ENCODE peak calls at places on chromosomes 3 and 15, in nine cellular contexts. Q is stomach; J is ACHN; L is NCI-H1105 treated with DMSO at 0.1 percent for 48 hours; P is NCI-H1417; R is left ventricle myocardium inferior; I is activated gamma-delta T cell treated with anti-CD3 and anti-CD28 coated beads, Interleukin-2, amount 50 U/mL, for 16 hours; V is activated naive CD4-positive, alpha-beta T cell treated with anti-CD3 and anti-CD28 coated beads, Interleukin-2, amount 50 U/mL, for 16 hours; A is stimulated activated CD8-positive, alpha-beta memory T cell treated with anti-CD3 and anti-CD28 coated beads, Interleukin-12 subunit alpha, Interleukin-12 subunit beta, amount 100 ng/mL, for 1 hour. H is an unnamed sample.

GRCh38 chr3:170038434-170039110 is 777 bp downstream of the GPR160 start:
- DNase-seq in Q (peak; percentile 68), J (no peak), L (peak; percentile 44), P (no peak), R (no peak), I (no peak), V (peak; percentile 44), A (no peak), H (no peak)

GRCh38 chr3:13655074-13655913 is 106.4 kb downstream of the FBLN2 start:
- DNase-seq in Q (peak; percentile 50), J (peak; percentile 34), L (no peak), P (no peak), R (peak; percentile 45), I (peak; percentile 8), V (peak; percentile 46), A (no peak), H (no peak)

GRCh38 chr3:65146149-65146548 is 458.3 kb upstream of the ADAMTS9 start:
- DNase-seq in Q (no peak), J (peak; percentile 54), L (no peak), P (no peak), R (no peak), I (no peak), V (no peak), A (no peak), H (no peak)

GRCh38 chr15:57355259-57355658 is 21.0 kb upstream of the CGNL1 start:
- DNase-seq in Q (no peak), J (no peak), L (peak; percentile 35), P (peak; percentile 5), R (no peak), I (no peak), V (no peak), A (no peak), H (no peak)

GRCh38 chr3:146715176-146715575 is 110.0 kb upstream of the PLSCR5 start:
- DNase-seq in Q (no peak), J (no peak), L (no peak), P (no peak), R (no peak), I (no peak), V (no peak), A (no peak), H (no peak)

GRCh38 chr3:114775395-114775794 is 371.7 kb downstream of the ZBTB20 start:
- DNase-seq in Q (no peak), J (no peak), L (no peak), P (no peak), R (no peak), I (no peak), V (no peak), A (no peak), H (no peak)

GRCh38 chr15:74906193-74906449 is 530 bp downstream of the FAM219B start:
- DNase-seq in Q (peak; percentile 31), J (peak; percentile 13), L (no peak), P (peak; percentile 52), R (no peak), I (peak; percentile 4), V (peak; percentile 39), A (no peak), H (peak; percentile 28)

GRCh38 chr3:172856766-172857742 is 106.5 kb downstream of the ECT2 start:
- DNase-seq in Q (peak; percentile 32), J (no peak), L (no peak), P (no peak), R (peak; percentile 40), I (no peak), V (no peak), A (no peak), H (no peak)

GRCh38 chr15:83747050-83747717 is 93.3 kb downstream of the ADAMTSL3 start:
- DNase-seq in Q (no peak), J (peak; percentile 55), L (no peak), P (no peak), R (no peak), I (no peak), V (no peak), A (no peak), H (no peak)

GRCh38 chr15:100918690-100919480 is at the start of gene LRRK1:
- DNase-seq in Q (no peak), J (peak; percentile 33), L (peak; percentile 53), P (peak; percentile 52), R (peak; percentile 52), I (no peak), V (peak; percentile 24), A (no peak), H (no peak)

GRCh38 chr15:49288411-49288810 is 118.4 kb downstream of the GALK2 start:
- DNase-seq in Q (no peak), J (no peak), L (no peak), P (no peak), R (no peak), I (no peak), V (no peak), A (no peak), H (no peak)

H was measured in activated T-helper 2 cell treated with anti-CD3 and anti-CD28 coated beads, Interferon-gamma antibody, Interleukin-2, Interleukin-4, amounts not matched to agents 10 μg/mL and 5 μg/mL and 100 μg/mL, durations not matched to agents 14 hours and 24 hours and 36 hours.